ENCODE peak calls at places on chromosomes 7 and 10, in five cellular contexts. B is activated CD4-positive, alpha-beta T cell treated with anti-CD3 and anti-CD28 coated beads for 1 hour; Y is chondrocyte; O is A549; K is KG1. V is an unnamed sample.
A peak's percentile ranks its signal among the peaks of the same experiment; 100 is the strongest.

GRCh38 chr7:15508258-15508657 is 53.6 kb downstream of the AGMO start:
- DNase-seq in B (no peak), O (no peak), K (no peak), Y (no peak), V (peak; percentile 42)

GRCh38 chr7:47455872-47456185 is 126.1 kb downstream of the TNS3 start:
- DNase-seq in Y (no peak), O (no peak), K (no peak), B (no peak), V (peak; percentile 61)

GRCh38 chr7:81664304-81664703 is 105.5 kb downstream of the HGF start:
- DNase-seq in B (no peak), Y (no peak), K (no peak), O (no peak), V (no peak)

GRCh38 chr7:28409716-28410627 is 2.3 kb upstream of the CREB5 start:
- DNase-seq in K (no peak), O (peak; percentile 17), B (no peak), Y (peak; percentile 91), V (peak; percentile 10)

GRCh38 chr7:33072471-33072870 is 9.9 kb upstream of the NT5C3A start:
- DNase-seq in K (no peak), B (no peak), O (no peak), Y (no peak), V (peak; percentile 82)

GRCh38 chr10:62019013-62019684 is 117.7 kb downstream of the ARID5B start:
- DNase-seq in B (no peak), Y (no peak), O (no peak), K (no peak), V (no peak)

GRCh38 chr10:68471063-68471585 is 649 bp downstream of the DNA2 start:
- DNase-seq in O (no peak), K (peak; percentile 49), Y (no peak), B (no peak), V (no peak)

GRCh38 chr7:149853157-149853556 is 15.0 kb downstream of the ZNF862 start:
- DNase-seq in K (no peak), B (no peak), O (no peak), Y (no peak), V (no peak)

GRCh38 chr7:66352071-66352470 is 146.9 kb downstream of the TPST1 start:
- DNase-seq in O (no peak), B (no peak), Y (no peak), K (no peak), V (no peak)